ENCODE peak calls at places on chromosome 7, in seven cellular contexts. G, P, Z, I, K, B and T are unnamed samples.

GRCh38 chr7:15130666-15131541 is 228.4 kb upstream of the DGKB start:
- DNase-seq in G (no peak), P (no peak), Z (peak; percentile 80), I (no peak), K (no peak), B (no peak), T (no peak)

GRCh38 chr7:156524737-156525597 is 115.6 kb upstream of the RNF32 start:
- DNase-seq in G (no peak), P (no peak), Z (no peak), I (no peak), K (no peak), B (no peak), T (no peak)

GRCh38 chr7:4830176-4830575 is 31.7 kb downstream of the PAPOLB start:
- DNase-seq in G (peak; percentile 71), P (peak; percentile 64), Z (peak; percentile 44), I (peak; percentile 64), K (peak; percentile 51), B (peak; percentile 17), T (no peak)

GRCh38 chr7:132073920-132074589 is 502.2 kb downstream of the PLXNA4 start:
- DNase-seq in G (no peak), P (no peak), Z (no peak), I (peak; percentile 17), K (no peak), B (no peak), T (peak; percentile 15)

GRCh38 chr7:93949468-93949867 is 27.9 kb downstream of the GNG11 start:
- DNase-seq in G (no peak), P (no peak), Z (peak; percentile 35), I (no peak), K (no peak), B (no peak), T (no peak)

GRCh38 chr7:151439855-151440798 is at the start of gene CRYGN:
- DNase-seq in G (no peak), P (no peak), Z (no peak), I (no peak), K (no peak), B (peak; percentile 47), T (peak; percentile 65)

GRCh38 chr7:99219985-99220384 is 12.1 kb upstream of the KPNA7 start:
- DNase-seq in G (no peak), P (peak; percentile 14), Z (no peak), I (no peak), K (no peak), B (no peak), T (no peak)

GRCh38 chr7:74039337-74039736 is 11.4 kb downstream of the ELN start:
- DNase-seq in G (no peak), P (no peak), Z (no peak), I (no peak), K (no peak), B (peak; percentile 91), T (no peak)

GRCh38 chr7:108425876-108426275 is 30.4 kb downstream of the NRCAM start:
- DNase-seq in G (no peak), P (no peak), Z (no peak), I (no peak), K (no peak), B (no peak), T (no peak)

GRCh38 chr7:73738220-73738611 is 386 bp downstream of the ABHD11 start:
- DNase-seq in G (peak; percentile 59), P (no peak), Z (peak; percentile 49), I (no peak), K (no peak), B (no peak), T (peak; percentile 75)

GRCh38 chr7:26061340-26062239 is 90.4 kb upstream of the NFE2L3 start:
- DNase-seq in G (peak; percentile 85), P (peak; percentile 74), Z (peak; percentile 80), I (peak; percentile 55), K (peak; percentile 59), B (peak; percentile 67), T (no peak)

GRCh38 chr7:139598642-139599041 is 75.2 kb downstream of the CLEC2L start:
- DNase-seq in G (no peak), P (no peak), Z (peak; percentile 50), I (peak; percentile 21), K (no peak), B (no peak), T (no peak)

GRCh38 chr7:145398758-145399157 is 562.9 kb upstream of the TPK1 start:
- DNase-seq in G (no peak), P (no peak), Z (peak; percentile 38), I (no peak), K (no peak), B (no peak), T (no peak)

GRCh38 chr7:140616328-140616727 is 24.3 kb downstream of the DENND2A start:
- DNase-seq in G (no peak), P (no peak), Z (no peak), I (no peak), K (no peak), B (no peak), T (no peak)

GRCh38 chr7:103803631-103804030 is 185.8 kb downstream of the RELN start:
- DNase-seq in G (no peak), P (no peak), Z (no peak), I (no peak), K (no peak), B (no peak), T (no peak)

GRCh38 chr7:85186083-85186520 is 754 bp downstream of the SEMA3D start:
- DNase-seq in G (peak; percentile 26), P (peak; percentile 50), Z (peak; percentile 62), I (peak; percentile 6), K (peak; percentile 44), B (peak; percentile 35), T (no peak)

GRCh38 chr7:7745258-7745657 is 26.9 kb upstream of the RPA3 start:
- DNase-seq in G (no peak), P (no peak), Z (no peak), I (no peak), K (no peak), B (no peak), T (no peak)

GRCh38 chr7:92916751-92917369 is 80.5 kb upstream of the CDK6 start:
- DNase-seq in G (no peak), P (no peak), Z (peak; percentile 84), I (no peak), K (no peak), B (no peak), T (no peak)

GRCh38 chr7:74228951-74229900 is 19.4 kb downstream of the LAT2 start:
- DNase-seq in G (no peak), P (no peak), Z (no peak), I (no peak), K (no peak), B (no peak), T (no peak)

GRCh38 chr7:90655566-90655965 is 59.4 kb downstream of the CDK14 start:
- DNase-seq in G (no peak), P (no peak), Z (peak; percentile 82), I (no peak), K (no peak), B (no peak), T (no peak)

GRCh38 chr7:73556208-73557107 is 1.0 kb downstream of the BCL7B start:
- DNase-seq in G (no peak), P (no peak), Z (no peak), I (no peak), K (no peak), B (no peak), T (no peak)

GRCh38 chr7:23918856-23919255 is 208.8 kb downstream of the STK31 start:
- DNase-seq in G (no peak), P (no peak), Z (no peak), I (no peak), K (no peak), B (no peak), T (no peak)

GRCh38 chr7:135718794-135719436 is 9.1 kb downstream of the SLC13A4 start:
- DNase-seq in G (no peak), P (no peak), Z (no peak), I (no peak), K (no peak), B (no peak), T (no peak)

GRCh38 chr7:116209561-116210070 is 723 bp upstream of the TES start:
- DNase-seq in G (no peak), P (no peak), Z (no peak), I (no peak), K (no peak), B (no peak), T (no peak)
- H3K4me3 ChIP-seq in G (peak overlapping the region; percentile 63), P (no peak overlapping the region), Z (peak overlapping the region; percentile 93), I (peak overlapping the region; percentile 84), K (no peak overlapping the region), B (no peak overlapping the region), T (peak overlapping the region; percentile 85)

GRCh38 chr7:2566890-2567662 is 8.3 kb downstream of the IQCE start:
- DNase-seq in G (no peak), P (no peak), Z (no peak), I (peak; percentile 20), K (no peak), B (peak; percentile 39), T (no peak)
- H3K27ac ChIP-seq in G (no peak overlapping the region), P (no peak overlapping the region), Z (no peak overlapping the region), I (no peak overlapping the region), K (no peak overlapping the region), B (no peak overlapping the region), T (no peak overlapping the region)

GRCh38 chr7:29344334-29344978 is 149.9 kb downstream of the CHN2 start:
- DNase-seq in G (no peak), P (no peak), Z (no peak), I (no peak), K (no peak), B (no peak), T (no peak)

GRCh38 chr7:29346574-29346973 is 152.0 kb downstream of the CHN2 start:
- DNase-seq in G (no peak), P (no peak), Z (peak; percentile 7), I (no peak), K (no peak), B (no peak), T (no peak)

GRCh38 chr7:29343379-29343778 is 148.8 kb downstream of the CHN2 start:
- DNase-seq in G (no peak), P (no peak), Z (no peak), I (no peak), K (no peak), B (no peak), T (no peak)

GRCh38 chr7:29342761-29343160 is 148.2 kb downstream of the CHN2 start:
- DNase-seq in G (no peak), P (no peak), Z (peak; percentile 92), I (no peak), K (no peak), B (no peak), T (no peak)

DNA sequence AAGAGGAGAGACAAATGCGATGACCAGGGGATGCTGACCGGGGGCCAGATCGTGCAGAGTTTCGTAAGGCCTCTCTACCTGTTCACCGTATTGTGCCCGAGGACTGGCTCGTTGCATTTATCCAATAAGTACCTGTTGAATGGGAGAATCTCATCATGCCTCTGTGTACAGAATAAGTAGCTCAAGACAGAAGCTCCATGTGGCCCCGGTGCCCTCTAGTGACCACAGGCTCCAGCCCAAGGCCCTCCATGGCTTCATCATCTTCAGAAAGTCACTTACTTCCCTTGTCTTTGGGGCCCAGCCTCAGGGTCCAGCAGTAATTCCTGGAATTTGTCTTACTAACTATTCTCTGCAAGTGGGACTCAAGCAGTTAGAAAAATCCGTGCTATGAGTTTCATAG is 151.0 kb downstream of the CHN2 start:
- DNase-seq in G (peak; percentile 62), P (no peak), Z (peak; percentile 57), I (peak; percentile 38), K (peak; percentile 33), B (no peak), T (no peak)
- TF ChIP-seq CTCF in G (no peak), P (no peak), Z (peak; percentile 65), I (peak; percentile 63), K (no peak), B (peak; percentile 41), T (no peak)

DNA sequence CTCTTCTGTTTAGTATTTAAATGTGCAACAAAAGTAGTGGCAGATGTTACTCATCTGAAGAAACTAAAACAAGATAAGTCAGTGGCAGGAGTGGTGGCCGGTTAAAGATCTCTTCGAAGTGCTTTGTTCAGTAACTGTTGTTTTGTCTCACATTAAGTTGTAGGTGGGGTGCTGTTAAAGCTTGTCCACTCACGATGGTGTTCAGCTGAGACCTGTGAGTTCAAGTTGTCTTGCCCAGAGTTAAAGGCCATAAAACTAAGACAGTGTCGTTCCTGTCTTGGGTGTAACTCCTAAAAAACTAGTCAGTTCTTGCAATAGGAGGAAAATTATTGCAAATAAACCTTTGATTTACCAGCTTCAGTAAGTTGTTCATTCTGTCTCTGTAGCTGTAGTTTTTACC is 874 bp upstream of the FOXP2 start:
- DNase-seq in G (no peak), P (no peak), Z (no peak), I (no peak), K (no peak), B (no peak), T (no peak)
- H3K4me3 ChIP-seq in G (no peak overlapping the region), P (no peak overlapping the region), Z (no peak overlapping the region), I (no peak overlapping the region), K (no peak overlapping the region), B (peak overlapping the region; percentile 57), T (peak overlapping the region; percentile 1)